ENCODE peak calls at places on chromosome X, in ten cellular contexts. S is heart left ventricle, G is GM23248, T is small intestine, P is MM.1S, L is right cardiac atrium, F is aorta, Q is SK-N-SH, U is fibroblast of lung, K is GM23338. O is an unnamed sample. For H3K27me3 and H3K4me1, the result is how much of the 10 kb centered on the place peaks cover.

GRCh38 chrX:48833531-48834138 is 1.8 kb downstream of the PCSK1N start:
- DNase-seq in S (no peak), G (no peak), T (peak), P (no peak), L (no peak), F (no peak), Q (peak), U (no peak), K (no peak), O (no peak)

GRCh38 chrX:50691820-50692219 is 122.2 kb downstream of the SHROOM4 start:
- DNase-seq in S (no peak), G (peak), T (peak), P (peak), L (no peak), F (no peak), Q (peak), U (peak), K (peak), O (peak)

GRCh38 chrX:136162827-136163427 is 15.6 kb downstream of the FHL1 start:
- DNase-seq in S (peak), G (peak), T (peak), P (peak), L (peak), F (peak), Q (peak), U (peak), K (peak), O (peak)

GRCh38 chrX:71626576-71626975 is 8.3 kb upstream of the CXCR3 start:
- DNase-seq in S (no peak), G (no peak), T (peak), P (no peak), L (no peak), F (no peak), Q (no peak), U (no peak), K (no peak), O (no peak)

GRCh38 chrX:74922922-74923321 is 2.3 kb downstream of the NEXMIF start:
- DNase-seq in S (no peak), G (no peak), T (no peak), P (peak), L (no peak), F (no peak), Q (no peak), U (no peak), K (no peak), O (no peak)

GRCh38 chrX:1027133-1027532 is 185.3 kb downstream of the CRLF2 start:
- DNase-seq in S (no peak), G (no peak), T (no peak), P (peak), L (no peak), F (no peak), Q (no peak), U (no peak), K (no peak), O (no peak)

GRCh38 chrX:120690344-120690743 is 60.5 kb upstream of the C1GALT1C1 start:
- DNase-seq in S (no peak), G (peak), T (no peak), P (no peak), L (no peak), F (no peak), Q (no peak), U (no peak), K (no peak), O (no peak)

GRCh38 chrX:17634542-17635207 is 102.6 kb upstream of the SCML1 start:
- DNase-seq in S (no peak), G (no peak), T (peak), P (no peak), L (no peak), F (no peak), Q (no peak), U (no peak), K (no peak), O (no peak)

GRCh38 chrX:12370444-12371089 is 232.3 kb downstream of the FRMPD4 start:
- DNase-seq in S (no peak), G (peak), T (no peak), P (no peak), L (peak), F (no peak), Q (no peak), U (peak), K (no peak), O (no peak)

GRCh38 chrX:78037881-78038280 is 66.2 kb upstream of the PGK1 start:
- DNase-seq in S (no peak), G (no peak), T (no peak), P (no peak), L (no peak), F (no peak), Q (no peak), U (no peak), K (no peak), O (no peak)

GRCh38 chrX:95318882-95319281 is 1365.8 kb upstream of the DIAPH2 start:
- DNase-seq in S (no peak), G (peak), T (no peak), P (peak), L (no peak), F (no peak), Q (peak), U (no peak), K (peak), O (peak)

GRCh38 chrX:8679572-8679971 is 52.4 kb downstream of the ANOS1 start:
- DNase-seq in S (no peak), G (no peak), T (no peak), P (no peak), L (no peak), F (no peak), Q (no peak), U (no peak), K (no peak), O (no peak)

GRCh38 chrX:141879616-141880015 is 24.1 kb upstream of the MAGEC1 start:
- DNase-seq in S (no peak), G (no peak), T (no peak), P (no peak), L (no peak), F (no peak), Q (no peak), U (no peak), K (peak), O (peak)

GRCh38 chrX:118971552-118971951 is 2.9 kb upstream of the LONRF3 start:
- DNase-seq in S (no peak), G (no peak), T (no peak), P (no peak), L (no peak), F (no peak), Q (no peak), U (no peak), K (peak), O (no peak)

GRCh38 chrX:118974088-118974907 is at the start of gene LONRF3:
- DNase-seq in S (peak), G (peak), T (peak), P (peak), L (peak), F (peak), Q (peak), U (peak), K (no peak), O (no peak)

GRCh38 chrX:118974908-118975671 is 672 bp downstream of the LONRF3 start:
- DNase-seq in S (no peak), G (peak), T (peak), P (peak), L (peak), F (peak), Q (peak), U (peak), K (peak), O (peak)

GRCh38 chrX:118975831-118976598 is 1.6 kb downstream of the LONRF3 start:
- DNase-seq in S (peak), G (peak), T (peak), P (no peak), L (peak), F (peak), Q (peak), U (peak), K (peak), O (peak)

DNA sequence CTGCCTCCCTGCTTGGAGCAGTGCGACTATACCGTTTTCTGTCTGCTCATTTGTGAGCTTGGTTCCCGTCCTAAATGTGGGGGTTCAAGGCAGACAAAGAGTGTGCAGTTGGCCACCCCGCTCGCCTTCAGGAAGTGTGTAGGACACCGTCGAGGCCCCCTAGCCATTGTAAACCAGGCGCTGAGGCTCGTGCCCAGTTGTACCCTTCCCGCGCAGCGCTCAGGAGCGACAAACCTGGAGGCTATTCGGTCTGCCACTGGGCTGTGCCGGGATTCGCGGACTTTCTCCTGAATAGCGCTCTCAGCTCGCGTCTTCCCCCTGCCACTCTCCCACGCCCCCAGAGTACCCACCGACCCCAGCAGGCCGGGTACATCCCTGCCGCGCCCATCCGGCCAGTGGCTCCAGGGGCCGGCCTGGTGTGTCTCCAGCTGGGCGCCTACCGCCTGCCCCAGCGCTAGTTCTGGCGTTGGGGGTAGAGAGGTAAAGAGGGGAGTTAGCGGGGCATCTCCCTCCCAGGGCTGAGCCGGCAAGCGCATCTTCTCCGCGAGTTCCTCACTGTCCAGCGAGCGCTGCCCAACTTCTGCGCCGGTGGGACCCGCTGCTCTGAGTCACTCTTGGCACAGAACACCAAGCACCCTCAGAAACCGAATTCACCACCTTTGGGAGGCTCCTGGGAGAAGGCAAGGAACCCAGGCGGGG is 880 bp upstream of the LONRF3 start:
- DNase-seq in S (no peak), G (peak), T (peak), P (no peak), L (peak), F (peak), Q (peak), U (no peak), K (no peak), O (no peak)
- H3K27me3 ChIP-seq in S (under half), G (under half), T (under half), P (under half), L (under half), F (under half), Q (half or more), U (under half), K (half or more), O (under half)

GRCh38 chrX:38701073-38701472 is 100.2 kb upstream of the MID1IP1 start:
- DNase-seq in S (no peak), G (no peak), T (no peak), P (no peak), L (no peak), F (no peak), Q (no peak), U (peak), K (peak), O (no peak)

GRCh38 chrX:38699603-38700110 is 101.6 kb upstream of the MID1IP1 start:
- DNase-seq in S (no peak), G (no peak), T (no peak), P (no peak), L (no peak), F (no peak), Q (no peak), U (no peak), K (no peak), O (peak)

GRCh38 chrX:38699116-38699515 is 102.1 kb upstream of the MID1IP1 start:
- DNase-seq in S (no peak), G (no peak), T (no peak), P (no peak), L (no peak), F (no peak), Q (no peak), U (no peak), K (no peak), O (no peak)

GRCh38 chrX:38704146-38704882 is 96.9 kb upstream of the MID1IP1 start:
- DNase-seq in S (no peak), G (no peak), T (no peak), P (no peak), L (no peak), F (no peak), Q (no peak), U (no peak), K (no peak), O (no peak)
- H3K4me1 ChIP-seq in S (under half), G (under half), T (under half), P (under half), L (under half), F (under half), Q (under half), U (under half), K (under half), O (under half)

GRCh38 chrX:155959018-155959587 is 38.4 kb upstream of the IL9R start:
- DNase-seq in S (no peak), G (no peak), T (no peak), P (no peak), L (no peak), F (no peak), Q (no peak), U (no peak), K (peak), O (no peak)
- H3K4me3 ChIP-seq in S (no peak), G (no peak), T (no peak), P (no peak), L (no peak), F (no peak), Q (no peak), U (no peak), K (peak), O (no peak)

DNA sequence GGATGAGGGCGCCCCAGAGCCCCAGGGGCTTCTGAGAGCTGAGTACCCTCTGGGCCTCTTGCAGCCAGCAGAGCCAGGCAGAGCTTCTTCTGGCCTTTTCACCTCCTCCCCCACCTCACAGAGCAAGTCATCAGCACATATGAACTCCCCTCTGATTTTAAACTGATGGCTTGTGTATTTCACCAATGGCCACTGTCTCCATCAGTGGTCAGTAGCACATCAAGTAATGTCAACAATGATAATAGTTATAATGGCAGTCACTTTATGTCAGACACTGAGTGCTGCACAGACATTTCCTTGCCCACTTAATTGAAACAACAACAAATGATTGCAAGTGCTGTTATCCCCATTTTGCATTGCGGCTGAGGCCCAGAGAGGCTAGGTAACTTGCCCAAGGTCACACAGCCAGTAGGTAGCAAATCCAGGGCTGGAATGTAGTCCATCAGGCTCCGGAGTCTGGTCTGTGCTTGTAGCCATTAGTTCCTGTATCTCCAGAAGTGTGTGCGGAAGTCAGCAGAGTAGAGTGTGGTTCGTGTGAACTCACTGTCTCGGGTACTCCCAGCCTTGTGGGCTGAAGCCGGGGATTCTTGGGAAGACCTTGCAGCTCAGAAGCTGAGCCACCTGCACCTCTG is 3.0 kb downstream of the ATP2B3 start:
- DNase-seq in S (no peak), G (no peak), T (no peak), P (no peak), L (no peak), F (no peak), Q (no peak), U (no peak), K (no peak), O (no peak)
- H3K27me3 ChIP-seq in S (under half), G (under half), T (under half), P (half or more), L (under half), F (under half), Q (under half), U (under half), K (under half), O (under half)

O was measured in HAP-1.